ENCODE peak calls at places on chromosomes 4 and X, in eight cellular contexts. R is OCI-LY7; P is tibial artery; L is IMR-90; M is CD8-positive, alpha-beta memory T cell; N is lung; E is body of pancreas; F is neural progenitor cell. G is an unnamed sample.

GRCh38 chrX:139058831-139059495 is 347.4 kb upstream of the FGF13 start:
- DNase-seq in R (no peak), P (no peak), L (no peak), M (no peak), N (no peak), E (no peak), F (no peak), G (no peak)

GRCh38 chr4:118835896-118836762 is at the start of gene SEC24D:
- DNase-seq in R (peak; percentile 87), P (peak; percentile 92), L (peak; percentile 87), M (peak; percentile 84), N (peak; percentile 88), E (peak; percentile 89), F (peak; percentile 95), G (peak; percentile 71)

GRCh38 chrX:22081475-22082092 is 49.5 kb downstream of the PHEX start:
- DNase-seq in R (peak; percentile 47), P (no peak), L (peak; percentile 63), M (peak; percentile 8), N (peak; percentile 42), E (peak; percentile 55), F (peak; percentile 67), G (peak; percentile 17)

GRCh38 chr4:627347-627746 is 2.0 kb downstream of the PDE6B start:
- DNase-seq in R (no peak), P (peak; percentile 42), L (no peak), M (no peak), N (no peak), E (no peak), F (no peak), G (no peak)

GRCh38 chr4:12586607-12587006 is 897.5 kb downstream of the RAB28 start:
- DNase-seq in R (no peak), P (no peak), L (no peak), M (no peak), N (no peak), E (no peak), F (no peak), G (no peak)

GRCh38 chr4:185955817-185956542 is 113.0 kb upstream of the TLR3 start:
- DNase-seq in R (no peak), P (no peak), L (no peak), M (no peak), N (no peak), E (no peak), F (peak; percentile 78), G (no peak)

GRCh38 chr4:153788419-153789276 is at the start of gene SFRP2:
- DNase-seq in R (no peak), P (no peak), L (no peak), M (no peak), N (no peak), E (peak; percentile 21), F (peak; percentile 94), G (no peak)

GRCh38 chr4:86223472-86223871 is 136.4 kb downstream of the MAPK10 start:
- DNase-seq in R (peak; percentile 34), P (no peak), L (peak; percentile 13), M (no peak), N (no peak), E (no peak), F (peak; percentile 31), G (no peak)

GRCh38 chrX:14607446-14607845 is 78.1 kb downstream of the GLRA2 start:
- DNase-seq in R (no peak), P (no peak), L (no peak), M (no peak), N (no peak), E (no peak), F (no peak), G (no peak)

GRCh38 chr4:97411352-97411751 is 731.9 kb downstream of the STPG2 start:
- DNase-seq in R (no peak), P (no peak), L (no peak), M (no peak), N (no peak), E (no peak), F (no peak), G (no peak)

GRCh38 chrX:73577368-73577767 is 14.4 kb downstream of the CHIC1 start:
- DNase-seq in R (no peak), P (no peak), L (peak; percentile 75), M (no peak), N (no peak), E (no peak), F (peak; percentile 39), G (no peak)

GRCh38 chrX:119755981-119756533 is 2.3 kb upstream of the SOWAHD start:
- DNase-seq in R (peak; percentile 60), P (no peak), L (peak; percentile 73), M (peak; percentile 23), N (no peak), E (no peak), F (no peak), G (peak; percentile 73)

GRCh38 chrX:119757646-119757978 is 776 bp upstream of the SOWAHD start:
- DNase-seq in R (no peak), P (no peak), L (no peak), M (no peak), N (no peak), E (no peak), F (no peak), G (no peak)

GRCh38 chrX:119757979-119758681 is at the start of gene SOWAHD:
- DNase-seq in R (peak; percentile 39), P (peak; percentile 69), L (no peak), M (peak; percentile 38), N (no peak), E (peak; percentile 14), F (peak; percentile 60), G (peak; percentile 38)

GRCh38 chrX:119758682-119759332 is 419 bp downstream of the SOWAHD start:
- DNase-seq in R (no peak), P (no peak), L (no peak), M (peak; percentile 32), N (no peak), E (peak; percentile 22), F (peak; percentile 46), G (peak; percentile 32)

GRCh38 chrX:119756926-119757635 is 1.3 kb upstream of the SOWAHD start:
- DNase-seq in R (peak; percentile 40), P (no peak), L (no peak), M (no peak), N (no peak), E (no peak), F (no peak), G (peak; percentile 14)
- H3K27ac ChIP-seq in R (peak overlapping the region; percentile 69), P (no peak overlapping the region), L (no peak overlapping the region), M (peak overlapping the region; percentile 44), N (no peak overlapping the region), E (peak overlapping the region; percentile 48), F (no peak overlapping the region), G (peak overlapping the region; percentile 76)

GRCh38 chrX:46715997-46716396 is 42.9 kb downstream of the SLC9A7 start:
- DNase-seq in R (no peak), P (no peak), L (no peak), M (no peak), N (no peak), E (no peak), F (no peak), G (no peak)
- H3K4me1 ChIP-seq in R (peaks cover 80% of the 10 kb centered on the region), P (no peaks in the 10 kb centered on the region), L (peaks cover 4% of the 10 kb centered on the region), M (no peaks in the 10 kb centered on the region), N (no peaks in the 10 kb centered on the region), E (peaks cover 5% of the 10 kb centered on the region), F (no peaks in the 10 kb centered on the region), G (no peaks in the 10 kb centered on the region)

GRCh38 chr4:2259541-2260267 is 2.2 kb downstream of the MXD4 start:
- DNase-seq in R (no peak), P (peak; percentile 67), L (no peak), M (no peak), N (no peak), E (peak; percentile 13), F (no peak), G (no peak)
- H3K36me3 ChIP-seq in R (no peaks in the 10 kb centered on the region), P (peaks cover 10% of the 10 kb centered on the region), L (peaks cover 34% of the 10 kb centered on the region), M (no peaks in the 10 kb centered on the region), N (peaks cover 27% of the 10 kb centered on the region), E (peaks cover 2% of the 10 kb centered on the region), F (no peaks in the 10 kb centered on the region), G (peaks cover 5% of the 10 kb centered on the region)

GRCh38 chr4:48269861-48270515 is 350 bp upstream of the TEC start:
- DNase-seq in R (peak; percentile 79), P (peak; percentile 95), L (peak; percentile 51), M (peak; percentile 85), N (peak; percentile 96), E (peak; percentile 97), F (peak; percentile 93), G (peak; percentile 68)
- H3K27ac ChIP-seq in R (no peak overlapping the region), P (peak overlapping the region; percentile 81), L (peak overlapping the region; percentile 65), M (peak overlapping the region; percentile 51), N (peak overlapping the region; percentile 73), E (peak overlapping the region; percentile 89), F (no peak overlapping the region), G (peak overlapping the region; percentile 73)

GRCh38 chr4:7165874-7166201 is 26.5 kb upstream of the SORCS2 start:
- DNase-seq in R (no peak), P (peak; percentile 32), L (no peak), M (no peak), N (no peak), E (no peak), F (no peak), G (no peak)
- H3K4me1 ChIP-seq in R (peaks cover 10% of the 10 kb centered on the region), P (peaks cover 12% of the 10 kb centered on the region), L (no peaks in the 10 kb centered on the region), M (no peaks in the 10 kb centered on the region), N (no peaks in the 10 kb centered on the region), E (peaks cover 19% of the 10 kb centered on the region), F (peaks cover 5% of the 10 kb centered on the region), G (no peaks in the 10 kb centered on the region)

GRCh38 chr4:180106122-180106521 is 2137.1 kb upstream of the TENM3 start:
- DNase-seq in R (no peak), P (no peak), L (peak; percentile 23), M (no peak), N (no peak), E (no peak), F (no peak), G (no peak)
- H3K36me3 ChIP-seq in R (no peaks in the 10 kb centered on the region), P (no peaks in the 10 kb centered on the region), L (no peaks in the 10 kb centered on the region), M (no peaks in the 10 kb centered on the region), N (no peaks in the 10 kb centered on the region), E (no peaks in the 10 kb centered on the region), F (no peaks in the 10 kb centered on the region), G (no peaks in the 10 kb centered on the region)